ENCODE peak calls at places on chromosomes 4 and X, in ten cellular contexts. B is iris pigment epithelial cell; P is NCI-H2081; U is activated CD8-positive, alpha-beta memory T cell treated with anti-CD3 and anti-CD28 coated beads, Interleukin-2, amount 50 U/mL, for 48 hours; J is activated B cell treated with CpG ODN at 0.5 μM for 24 hours; N is islet precursor cell; E is cardiac fibroblast; O is T-helper 9 cell; A is activated CD4-positive, alpha-beta T cell treated with anti-CD3 and anti-CD28 coated beads, Interleukin-2, amount 10 ng/mL, durations not matched to agents 7 days and 5 days; C is stimulated activated CD4-positive, alpha-beta T cell treated with anti-CD3 and anti-CD28 coated beads, TNF-alpha, amount 100 ng/mL, for 4 hours. F is an unnamed sample.

GRCh38 chrX:135982860-135983259 is 2.4 kb upstream of the SLC9A6 start:
- DNase-seq in B (peak; percentile 14), P (no peak), U (no peak), J (no peak), N (no peak), E (no peak), O (no peak), A (no peak), C (no peak), F (no peak)

GRCh38 chr4:188403272-188403671 is 264.0 kb downstream of the TRIML1 start:
- DNase-seq in B (no peak), P (no peak), U (no peak), J (no peak), N (no peak), E (no peak), O (no peak), A (no peak), C (no peak), F (peak; percentile 76)

GRCh38 chr4:89312066-89312465 is 4.5 kb upstream of the GPRIN3 start:
- DNase-seq in B (no peak), P (no peak), U (no peak), J (no peak), N (no peak), E (peak; percentile 50), O (no peak), A (no peak), C (no peak), F (no peak)

GRCh38 chrX:19739683-19740082 is 147.7 kb downstream of the SH3KBP1 start:
- DNase-seq in B (peak; percentile 64), P (peak; percentile 55), U (no peak), J (no peak), N (peak; percentile 77), E (peak; percentile 67), O (peak; percentile 35), A (peak; percentile 35), C (no peak), F (peak; percentile 85)

GRCh38 chrX:12949927-12950656 is 24.8 kb upstream of the TMSB4X start:
- DNase-seq in B (peak; percentile 93), P (no peak), U (peak; percentile 86), J (peak; percentile 72), N (no peak), E (peak; percentile 92), O (peak; percentile 77), A (peak; percentile 88), C (peak; percentile 49), F (no peak)

GRCh38 chr4:26985836-26986235 is 125.2 kb downstream of the STIM2 start:
- DNase-seq in B (peak; percentile 84), P (no peak), U (no peak), J (no peak), N (no peak), E (no peak), O (no peak), A (peak; percentile 71), C (no peak), F (no peak)

GRCh38 chr4:17236686-17237085 is 275.2 kb downstream of the QDPR start:
- DNase-seq in B (peak; percentile 58), P (no peak), U (no peak), J (no peak), N (no peak), E (peak; percentile 31), O (no peak), A (no peak), C (no peak), F (no peak)

GRCh38 chr4:141335166-141335565 is 114.5 kb downstream of the ZNF330 start:
- DNase-seq in B (no peak), P (no peak), U (no peak), J (no peak), N (no peak), E (no peak), O (no peak), A (no peak), C (no peak), F (no peak)

GRCh38 chr4:128854433-128854832 is 44.9 kb downstream of the JADE1 start:
- DNase-seq in B (peak; percentile 70), P (no peak), U (no peak), J (no peak), N (peak; percentile 42), E (peak; percentile 39), O (no peak), A (peak; percentile 44), C (no peak), F (no peak)

GRCh38 chr4:101600287-101600686 is 190.2 kb upstream of the BANK1 start:
- DNase-seq in B (peak; percentile 35), P (no peak), U (no peak), J (no peak), N (no peak), E (no peak), O (no peak), A (no peak), C (no peak), F (no peak)

GRCh38 chr4:139528377-139529005 is 27.5 kb downstream of the SETD7 start:
- DNase-seq in B (peak; percentile 97), P (no peak), U (no peak), J (no peak), N (no peak), E (peak; percentile 87), O (no peak), A (no peak), C (no peak), F (no peak)

GRCh38 chr4:53193111-53193510 is 172.8 kb downstream of the SCFD2 start:
- DNase-seq in B (peak; percentile 83), P (no peak), U (no peak), J (no peak), N (no peak), E (no peak), O (no peak), A (no peak), C (no peak), F (no peak)

GRCh38 chr4:165668694-165669093 is 204.3 kb upstream of the TLL1 start:
- DNase-seq in B (peak; percentile 28), P (no peak), U (no peak), J (no peak), N (no peak), E (peak; percentile 58), O (no peak), A (no peak), C (no peak), F (peak; percentile 59)

GRCh38 chrX:153924149-153924861 is 1.8 kb downstream of the ARHGAP4 start:
- DNase-seq in B (peak; percentile 32), P (peak; percentile 45), U (peak; percentile 60), J (no peak), N (peak; percentile 72), E (peak; percentile 56), O (peak; percentile 29), A (peak; percentile 48), C (no peak), F (no peak)

GRCh38 chr4:133969202-133969873 is 232.3 kb downstream of the PABPC4L start:
- DNase-seq in B (peak; percentile 66), P (peak; percentile 13), U (no peak), J (no peak), N (no peak), E (peak; percentile 86), O (no peak), A (no peak), C (no peak), F (no peak)

GRCh38 chrX:17563515-17563914 is 173.8 kb upstream of the SCML1 start:
- DNase-seq in B (no peak), P (no peak), U (no peak), J (no peak), N (no peak), E (no peak), O (no peak), A (no peak), C (no peak), F (no peak)

F was measured in endodermal cell.